ENCODE peak calls at places on chromosomes 11 and 22, in nine cellular contexts. One of them, this sample, is unnamed.

GRCh38 chr22:41928416-41929157 is 2.0 kb upstream of the TNFRSF13C start:
- DNase-seq in activated naive CD4-positive, alpha-beta T cell treated with anti-CD3 and anti-CD28 coated beads for 36 hours: no peak
- DNase-seq in activated CD8-positive, alpha-beta T cell treated with anti-CD3 and anti-CD28 coated beads for 36 hours: no peak
- DNase-seq in NCI-H774: no peak
- DNase-seq in SIG-M5: no peak
- DNase-seq in fibroblast of pulmonary artery: no peak
- DNase-seq in Daoy: no peak
- DNase-seq in stimulated activated CD4-positive, alpha-beta T cell treated with anti-CD3 and anti-CD28 coated beads, Interleukin-2, amount 100 ng/mL, for 48 hours: no peak
- DNase-seq in EL: no peak
- DNase-seq in this sample: no peak

GRCh38 chr11:18705651-18706281 is 7.2 kb downstream of the TMEM86A start:
- DNase-seq in activated naive CD4-positive, alpha-beta T cell treated with anti-CD3 and anti-CD28 coated beads for 36 hours: peak; percentile 20
- DNase-seq in activated CD8-positive, alpha-beta T cell treated with anti-CD3 and anti-CD28 coated beads for 36 hours: peak; percentile 27
- DNase-seq in NCI-H774: no peak
- DNase-seq in SIG-M5: no peak
- DNase-seq in fibroblast of pulmonary artery: no peak
- DNase-seq in Daoy: no peak
- DNase-seq in stimulated activated CD4-positive, alpha-beta T cell treated with anti-CD3 and anti-CD28 coated beads, Interleukin-2, amount 100 ng/mL, for 48 hours: no peak
- DNase-seq in EL: no peak
- DNase-seq in this sample: no peak

GRCh38 chr22:24011735-24012068 is 598 bp downstream of the CABIN1 start:
- DNase-seq in activated naive CD4-positive, alpha-beta T cell treated with anti-CD3 and anti-CD28 coated beads for 36 hours: no peak
- DNase-seq in activated CD8-positive, alpha-beta T cell treated with anti-CD3 and anti-CD28 coated beads for 36 hours: no peak
- DNase-seq in NCI-H774: no peak
- DNase-seq in SIG-M5: no peak
- DNase-seq in fibroblast of pulmonary artery: no peak
- DNase-seq in Daoy: no peak
- DNase-seq in stimulated activated CD4-positive, alpha-beta T cell treated with anti-CD3 and anti-CD28 coated beads, Interleukin-2, amount 100 ng/mL, for 48 hours: no peak
- DNase-seq in EL: no peak
- DNase-seq in this sample: no peak

GRCh38 chr22:50208939-50209892 is 8.4 kb downstream of the SELENOO start:
- DNase-seq in activated naive CD4-positive, alpha-beta T cell treated with anti-CD3 and anti-CD28 coated beads for 36 hours: no peak
- DNase-seq in activated CD8-positive, alpha-beta T cell treated with anti-CD3 and anti-CD28 coated beads for 36 hours: no peak
- DNase-seq in NCI-H774: no peak
- DNase-seq in SIG-M5: no peak
- DNase-seq in fibroblast of pulmonary artery: no peak
- DNase-seq in Daoy: no peak
- DNase-seq in stimulated activated CD4-positive, alpha-beta T cell treated with anti-CD3 and anti-CD28 coated beads, Interleukin-2, amount 100 ng/mL, for 48 hours: no peak
- DNase-seq in EL: no peak
- DNase-seq in this sample: no peak

GRCh38 chr11:63508009-63508408 is 2.1 kb downstream of the LGALS12 start:
- DNase-seq in activated naive CD4-positive, alpha-beta T cell treated with anti-CD3 and anti-CD28 coated beads for 36 hours: peak; percentile 46
- DNase-seq in activated CD8-positive, alpha-beta T cell treated with anti-CD3 and anti-CD28 coated beads for 36 hours: peak; percentile 25
- DNase-seq in NCI-H774: no peak
- DNase-seq in SIG-M5: no peak
- DNase-seq in fibroblast of pulmonary artery: no peak
- DNase-seq in Daoy: no peak
- DNase-seq in stimulated activated CD4-positive, alpha-beta T cell treated with anti-CD3 and anti-CD28 coated beads, Interleukin-2, amount 100 ng/mL, for 48 hours: no peak
- DNase-seq in EL: no peak
- DNase-seq in this sample: no peak

GRCh38 chr22:41660416-41660815 is 28.3 kb downstream of the SNU13 start:
- DNase-seq in activated naive CD4-positive, alpha-beta T cell treated with anti-CD3 and anti-CD28 coated beads for 36 hours: no peak
- DNase-seq in activated CD8-positive, alpha-beta T cell treated with anti-CD3 and anti-CD28 coated beads for 36 hours: no peak
- DNase-seq in NCI-H774: no peak
- DNase-seq in SIG-M5: no peak
- DNase-seq in fibroblast of pulmonary artery: no peak
- DNase-seq in Daoy: no peak
- DNase-seq in stimulated activated CD4-positive, alpha-beta T cell treated with anti-CD3 and anti-CD28 coated beads, Interleukin-2, amount 100 ng/mL, for 48 hours: no peak
- DNase-seq in EL: peak; percentile 28
- DNase-seq in this sample: no peak

GRCh38 chr11:123260511-123261211 is 65.6 kb upstream of the CLMP start:
- DNase-seq in activated naive CD4-positive, alpha-beta T cell treated with anti-CD3 and anti-CD28 coated beads for 36 hours: no peak
- DNase-seq in activated CD8-positive, alpha-beta T cell treated with anti-CD3 and anti-CD28 coated beads for 36 hours: no peak
- DNase-seq in NCI-H774: no peak
- DNase-seq in SIG-M5: no peak
- DNase-seq in fibroblast of pulmonary artery: peak; percentile 39
- DNase-seq in Daoy: no peak
- DNase-seq in stimulated activated CD4-positive, alpha-beta T cell treated with anti-CD3 and anti-CD28 coated beads, Interleukin-2, amount 100 ng/mL, for 48 hours: no peak
- DNase-seq in EL: peak; percentile 19
- DNase-seq in this sample: no peak

GRCh38 chr11:19739872-19740271 is 27.2 kb downstream of the NAV2 start:
- DNase-seq in activated naive CD4-positive, alpha-beta T cell treated with anti-CD3 and anti-CD28 coated beads for 36 hours: no peak
- DNase-seq in activated CD8-positive, alpha-beta T cell treated with anti-CD3 and anti-CD28 coated beads for 36 hours: no peak
- DNase-seq in NCI-H774: no peak
- DNase-seq in SIG-M5: no peak
- DNase-seq in fibroblast of pulmonary artery: peak; percentile 24
- DNase-seq in Daoy: no peak
- DNase-seq in stimulated activated CD4-positive, alpha-beta T cell treated with anti-CD3 and anti-CD28 coated beads, Interleukin-2, amount 100 ng/mL, for 48 hours: no peak
- DNase-seq in EL: no peak
- DNase-seq in this sample: no peak

GRCh38 chr11:67372993-67373915 is at the start of gene CLCF1:
- DNase-seq in activated naive CD4-positive, alpha-beta T cell treated with anti-CD3 and anti-CD28 coated beads for 36 hours: peak; percentile 50
- DNase-seq in activated CD8-positive, alpha-beta T cell treated with anti-CD3 and anti-CD28 coated beads for 36 hours: peak; percentile 78
- DNase-seq in NCI-H774: peak; percentile 8
- DNase-seq in SIG-M5: no peak
- DNase-seq in fibroblast of pulmonary artery: peak; percentile 84
- DNase-seq in Daoy: peak; percentile 92
- DNase-seq in stimulated activated CD4-positive, alpha-beta T cell treated with anti-CD3 and anti-CD28 coated beads, Interleukin-2, amount 100 ng/mL, for 48 hours: no peak
- DNase-seq in EL: peak; percentile 86
- DNase-seq in this sample: no peak

GRCh38 chr11:70734379-70734778 is 336.1 kb downstream of the CTTN start:
- DNase-seq in activated naive CD4-positive, alpha-beta T cell treated with anti-CD3 and anti-CD28 coated beads for 36 hours: no peak
- DNase-seq in activated CD8-positive, alpha-beta T cell treated with anti-CD3 and anti-CD28 coated beads for 36 hours: no peak
- DNase-seq in NCI-H774: no peak
- DNase-seq in SIG-M5: no peak
- DNase-seq in fibroblast of pulmonary artery: no peak
- DNase-seq in Daoy: no peak
- DNase-seq in stimulated activated CD4-positive, alpha-beta T cell treated with anti-CD3 and anti-CD28 coated beads, Interleukin-2, amount 100 ng/mL, for 48 hours: no peak
- DNase-seq in EL: no peak
- DNase-seq in this sample: no peak

GRCh38 chr22:24521791-24522245 is 26.7 kb downstream of the UPB1 start:
- DNase-seq in activated naive CD4-positive, alpha-beta T cell treated with anti-CD3 and anti-CD28 coated beads for 36 hours: peak; percentile 67
- DNase-seq in activated CD8-positive, alpha-beta T cell treated with anti-CD3 and anti-CD28 coated beads for 36 hours: peak; percentile 66
- DNase-seq in NCI-H774: peak; percentile 86
- DNase-seq in SIG-M5: no peak
- DNase-seq in fibroblast of pulmonary artery: peak; percentile 71
- DNase-seq in Daoy: peak; percentile 76
- DNase-seq in stimulated activated CD4-positive, alpha-beta T cell treated with anti-CD3 and anti-CD28 coated beads, Interleukin-2, amount 100 ng/mL, for 48 hours: peak; percentile 32
- DNase-seq in EL: peak; percentile 63
- DNase-seq in this sample: peak; percentile 29

GRCh38 chr22:40612291-40612740 is 24.2 kb downstream of the MRTFA start:
- DNase-seq in activated naive CD4-positive, alpha-beta T cell treated with anti-CD3 and anti-CD28 coated beads for 36 hours: no peak
- DNase-seq in activated CD8-positive, alpha-beta T cell treated with anti-CD3 and anti-CD28 coated beads for 36 hours: no peak
- DNase-seq in NCI-H774: no peak
- DNase-seq in SIG-M5: no peak
- DNase-seq in fibroblast of pulmonary artery: no peak
- DNase-seq in Daoy: peak; percentile 35
- DNase-seq in stimulated activated CD4-positive, alpha-beta T cell treated with anti-CD3 and anti-CD28 coated beads, Interleukin-2, amount 100 ng/mL, for 48 hours: no peak
- DNase-seq in EL: no peak
- DNase-seq in this sample: no peak

GRCh38 chr11:110728883-110729282 is 16.6 kb upstream of the ARHGAP20 start:
- DNase-seq in activated naive CD4-positive, alpha-beta T cell treated with anti-CD3 and anti-CD28 coated beads for 36 hours: no peak
- DNase-seq in activated CD8-positive, alpha-beta T cell treated with anti-CD3 and anti-CD28 coated beads for 36 hours: no peak
- DNase-seq in NCI-H774: no peak
- DNase-seq in SIG-M5: no peak
- DNase-seq in fibroblast of pulmonary artery: peak; percentile 50
- DNase-seq in Daoy: no peak
- DNase-seq in stimulated activated CD4-positive, alpha-beta T cell treated with anti-CD3 and anti-CD28 coated beads, Interleukin-2, amount 100 ng/mL, for 48 hours: no peak
- DNase-seq in EL: no peak
- DNase-seq in this sample: no peak

GRCh38 chr11:2704896-2705606 is 5.3 kb upstream of the KCNQ1OT1 start:
- DNase-seq in activated naive CD4-positive, alpha-beta T cell treated with anti-CD3 and anti-CD28 coated beads for 36 hours: no peak
- DNase-seq in activated CD8-positive, alpha-beta T cell treated with anti-CD3 and anti-CD28 coated beads for 36 hours: no peak
- DNase-seq in NCI-H774: no peak
- DNase-seq in SIG-M5: no peak
- DNase-seq in fibroblast of pulmonary artery: no peak
- DNase-seq in Daoy: no peak
- DNase-seq in stimulated activated CD4-positive, alpha-beta T cell treated with anti-CD3 and anti-CD28 coated beads, Interleukin-2, amount 100 ng/mL, for 48 hours: no peak
- DNase-seq in EL: no peak
- DNase-seq in this sample: no peak

GRCh38 chr11:35953081-35953480 is 9.2 kb downstream of the LDLRAD3 start:
- DNase-seq in activated naive CD4-positive, alpha-beta T cell treated with anti-CD3 and anti-CD28 coated beads for 36 hours: no peak
- DNase-seq in activated CD8-positive, alpha-beta T cell treated with anti-CD3 and anti-CD28 coated beads for 36 hours: no peak
- DNase-seq in NCI-H774: no peak
- DNase-seq in SIG-M5: no peak
- DNase-seq in fibroblast of pulmonary artery: no peak
- DNase-seq in Daoy: no peak
- DNase-seq in stimulated activated CD4-positive, alpha-beta T cell treated with anti-CD3 and anti-CD28 coated beads, Interleukin-2, amount 100 ng/mL, for 48 hours: no peak
- DNase-seq in EL: no peak
- DNase-seq in this sample: no peak

GRCh38 chr11:104104201-104104600 is 59.7 kb downstream of the PDGFD start:
- DNase-seq in activated naive CD4-positive, alpha-beta T cell treated with anti-CD3 and anti-CD28 coated beads for 36 hours: no peak
- DNase-seq in activated CD8-positive, alpha-beta T cell treated with anti-CD3 and anti-CD28 coated beads for 36 hours: no peak
- DNase-seq in NCI-H774: no peak
- DNase-seq in SIG-M5: no peak
- DNase-seq in fibroblast of pulmonary artery: no peak
- DNase-seq in Daoy: no peak
- DNase-seq in stimulated activated CD4-positive, alpha-beta T cell treated with anti-CD3 and anti-CD28 coated beads, Interleukin-2, amount 100 ng/mL, for 48 hours: no peak
- DNase-seq in EL: no peak
- DNase-seq in this sample: no peak

GRCh38 chr11:60924110-60924905 is at the start of gene TMEM132A:
- DNase-seq in activated naive CD4-positive, alpha-beta T cell treated with anti-CD3 and anti-CD28 coated beads for 36 hours: peak; percentile 38
- DNase-seq in activated CD8-positive, alpha-beta T cell treated with anti-CD3 and anti-CD28 coated beads for 36 hours: no peak
- DNase-seq in NCI-H774: peak; percentile 13
- DNase-seq in SIG-M5: no peak
- DNase-seq in fibroblast of pulmonary artery: peak; percentile 72
- DNase-seq in Daoy: peak; percentile 85
- DNase-seq in stimulated activated CD4-positive, alpha-beta T cell treated with anti-CD3 and anti-CD28 coated beads, Interleukin-2, amount 100 ng/mL, for 48 hours: no peak
- DNase-seq in EL: peak; percentile 75
- DNase-seq in this sample: peak; percentile 41